ENCODE peak calls at places on chromosomes 11 and 22, in four cellular contexts. Q, I, F and R are unnamed samples.

GRCh38 chr11:60872124-60872951 is 5.0 kb downstream of the ZP1 start:
- DNase-seq in Q (no peak), I (no peak), F (peak), R (no peak)

GRCh38 chr11:62889484-62890437 is 9.1 kb downstream of the SLC3A2 start:
- DNase-seq in Q (no peak), I (no peak), F (peak), R (no peak)

GRCh38 chr11:44564653-44565007 is 833 bp upstream of the CD82 start:
- DNase-seq in Q (peak), I (peak), F (peak), R (peak)

GRCh38 chr11:85827768-85828639 is 17.1 kb upstream of the SYTL2 start:
- DNase-seq in Q (no peak), I (no peak), F (peak), R (peak)

GRCh38 chr11:33652930-33653329 is 47.7 kb downstream of the C11orf91 start:
- DNase-seq in Q (no peak), I (no peak), F (no peak), R (no peak)

GRCh38 chr11:130533113-130533803 is 84.8 kb downstream of the ADAMTS15 start:
- DNase-seq in Q (no peak), I (no peak), F (no peak), R (no peak)

GRCh38 chr11:45606514-45607024 is 58.9 kb downstream of the CHST1 start:
- DNase-seq in Q (peak), I (no peak), F (no peak), R (no peak)

GRCh38 chr22:36417281-36417686 is 29.5 kb upstream of the MYH9 start:
- DNase-seq in Q (no peak), I (no peak), F (no peak), R (no peak)

GRCh38 chr11:134576721-134577171 is 164.7 kb upstream of the B3GAT1 start:
- DNase-seq in Q (no peak), I (no peak), F (no peak), R (no peak)